ENCODE peak calls at places on chromosome 16, in ten cellular contexts. J is midbrain, M is GOT3, G is GM20000, T is heart left ventricle, E is NCI-H1092, N is mucosa of gallbladder, C is adipocyte, D is amniotic stem cell, F is kidney glomerular epithelial cell. O is an unnamed sample.

GRCh38 chr16:87978127-87978526 is 26.9 kb downstream of the BANP start:
- DNase-seq in M (no peak), D (no peak), T (no peak), N (no peak), G (no peak), E (no peak), J (no peak), C (no peak), F (no peak), O (no peak)

GRCh38 chr16:53605356-53605755 is 98.3 kb downstream of the RPGRIP1L start:
- DNase-seq in M (no peak), T (no peak), G (no peak), J (no peak), C (no peak), E (no peak), F (no peak), D (no peak), N (no peak), O (no peak)

GRCh38 chr16:67163903-67164558 is 514 bp upstream of the HSF4 start:
- DNase-seq in F (no peak), D (no peak), T (peak), E (no peak), N (no peak), G (no peak), J (peak), M (no peak), C (peak), O (no peak)

GRCh38 chr16:82801361-82801760 is 174.6 kb downstream of the CDH13 start:
- DNase-seq in D (no peak), T (no peak), G (no peak), E (no peak), J (no peak), C (no peak), F (no peak), N (no peak), M (no peak), O (no peak)

GRCh38 chr16:67528870-67529638 is 425 bp downstream of the RIPOR1 start:
- DNase-seq in J (no peak), E (peak), G (peak), C (peak), T (peak), D (no peak), N (no peak), M (no peak), F (no peak), O (peak)

GRCh38 chr16:47028767-47029377 is 55.4 kb upstream of the DNAJA2 start:
- DNase-seq in D (no peak), T (no peak), G (no peak), J (no peak), N (no peak), E (no peak), M (no peak), F (no peak), C (no peak), O (no peak)

GRCh38 chr16:70746708-70747424 is 54.1 kb downstream of the VAC14 start:
- DNase-seq in M (peak), G (no peak), D (no peak), T (no peak), J (no peak), C (peak), E (no peak), N (peak), F (peak), O (no peak)

GRCh38 chr16:3756113-3756512 is 38.8 kb upstream of the TRAP1 start:
- DNase-seq in C (no peak), N (no peak), G (no peak), J (no peak), E (no peak), D (no peak), T (no peak), M (no peak), F (no peak), O (no peak)

GRCh38 chr16:30368122-30368791 is 2.0 kb downstream of the TBC1D10B start:
- DNase-seq in N (no peak), E (no peak), D (peak), G (no peak), F (peak), C (peak), J (no peak), M (no peak), T (no peak), O (no peak)

GRCh38 chr16:19578378-19578851 is 22.9 kb downstream of the VPS35L start:
- DNase-seq in F (no peak), C (no peak), J (peak), T (no peak), E (no peak), N (no peak), G (no peak), D (no peak), M (no peak), O (no peak)

GRCh38 chr16:58462997-58463891 is 36.7 kb upstream of the NDRG4 start:
- DNase-seq in J (no peak), D (no peak), M (no peak), T (peak), E (no peak), N (no peak), C (peak), G (peak), F (no peak), O (peak)

GRCh38 chr16:78955206-78955605 is 645.3 kb downstream of the MAF start:
- DNase-seq in D (no peak), E (no peak), M (no peak), J (no peak), G (no peak), T (no peak), C (no peak), N (no peak), F (no peak), O (no peak)

GRCh38 chr16:25269879-25270278 is 12.2 kb upstream of the ZKSCAN2 start:
- DNase-seq in C (no peak), T (no peak), J (no peak), N (no peak), G (no peak), F (no peak), M (no peak), E (no peak), D (no peak), O (no peak)

GRCh38 chr16:73067671-73068545 is 20.0 kb upstream of the ZFHX3 start:
- DNase-seq in C (no peak), D (no peak), J (no peak), T (no peak), G (no peak), N (no peak), M (no peak), F (no peak), E (no peak), O (no peak)

GRCh38 chr16:86671486-86672214 is 93.3 kb downstream of the FOXL1 start:
- DNase-seq in F (peak), M (no peak), E (no peak), C (no peak), N (no peak), T (no peak), G (no peak), D (no peak), J (no peak), O (no peak)

GRCh38 chr16:66228791-66229190 is 137.7 kb upstream of the CDH5 start:
- DNase-seq in N (no peak), G (no peak), J (no peak), D (no peak), F (no peak), E (no peak), T (no peak), C (peak), M (no peak), O (no peak)

GRCh38 chr16:1527836-1528811 is 5.3 kb upstream of the TMEM204 start:
- DNase-seq in E (no peak), M (no peak), T (peak), N (no peak), F (no peak), D (no peak), G (no peak), C (no peak), J (no peak), O (no peak)

GRCh38 chr16:75486014-75486404 is 9.2 kb downstream of the CHST6 start:
- DNase-seq in J (no peak), M (no peak), G (peak), D (no peak), N (no peak), E (no peak), C (no peak), F (no peak), T (no peak), O (peak)

GRCh38 chr16:15055141-15056053 is 477 bp downstream of the NTAN1 start:
- DNase-seq in J (peak), E (no peak), M (no peak), F (no peak), N (no peak), T (peak), G (peak), D (no peak), C (peak), O (no peak)

GRCh38 chr16:6524501-6524900 is 808.1 kb upstream of the RBFOX1 start:
- DNase-seq in F (no peak), C (no peak), M (no peak), N (no peak), G (no peak), T (no peak), J (no peak), E (no peak), D (no peak), O (no peak)

GRCh38 chr16:86951831-86952598 is 365.2 kb downstream of the C16orf95 start:
- DNase-seq in F (peak), E (no peak), N (no peak), J (no peak), D (peak), T (no peak), G (no peak), M (peak), C (peak), O (no peak)

GRCh38 chr16:55567382-55567781 is 898 bp downstream of the CAPNS2 start:
- DNase-seq in J (no peak), T (no peak), G (no peak), F (no peak), D (no peak), E (no peak), C (peak), M (no peak), N (no peak), O (no peak)

GRCh38 chr16:12323007-12323699 is 346.6 kb downstream of the SNX29 start:
- DNase-seq in F (no peak), T (no peak), D (no peak), J (no peak), G (no peak), N (no peak), M (no peak), E (no peak), C (no peak), O (peak)

GRCh38 chr16:57801098-57801855 is 1.0 kb downstream of the KIFC3 start:
- DNase-seq in E (no peak), G (no peak), F (peak), M (no peak), N (no peak), J (no peak), T (peak), C (peak), D (peak), O (no peak)

GRCh38 chr16:30621765-30622164 is 11.6 kb upstream of the ZNF689 start:
- DNase-seq in E (no peak), J (no peak), G (no peak), C (peak), N (no peak), F (no peak), D (peak), T (no peak), M (no peak), O (no peak)

GRCh38 chr16:17914168-17914567 is 422.4 kb downstream of the NPIPA8 start:
- DNase-seq in E (no peak), M (no peak), C (no peak), J (no peak), T (no peak), G (no peak), D (no peak), N (no peak), F (no peak), O (no peak)

GRCh38 chr16:3063617-3064389 is 1.6 kb upstream of the IL32 start:
- DNase-seq in N (no peak), M (no peak), E (no peak), T (no peak), J (no peak), G (no peak), F (no peak), D (no peak), C (no peak), O (no peak)

GRCh38 chr16:50282955-50283631 is 16.7 kb downstream of the ADCY7 start:
- DNase-seq in C (no peak), G (no peak), D (no peak), J (no peak), M (no peak), E (no peak), T (peak), F (no peak), N (no peak), O (no peak)

GRCh38 chr16:86995456-86995855 is 321.7 kb downstream of the C16orf95 start:
- DNase-seq in F (no peak), C (no peak), E (no peak), J (no peak), T (no peak), N (no peak), M (no peak), D (no peak), G (no peak), O (no peak)

GRCh38 chr16:90018297-90019200 is 707 bp downstream of the DBNDD1 start:
- DNase-seq in E (no peak), M (no peak), N (no peak), J (peak), D (no peak), C (no peak), G (no peak), F (no peak), T (peak), O (no peak)

GRCh38 chr16:57380671-57381462 is 8.6 kb downstream of the CX3CL1 start:
- DNase-seq in T (peak), C (no peak), F (no peak), E (peak), M (no peak), N (peak), D (no peak), G (no peak), J (peak), O (no peak)

GRCh38 chr16:1680361-1680760 is 2.3 kb downstream of the JPT2 start:
- DNase-seq in D (no peak), M (no peak), T (no peak), N (no peak), J (no peak), G (no peak), C (no peak), E (no peak), F (no peak), O (no peak)

GRCh38 chr16:85902366-85903155 is 3.6 kb downstream of the IRF8 start:
- DNase-seq in G (peak), N (no peak), F (no peak), M (no peak), T (no peak), D (no peak), J (no peak), E (no peak), C (no peak), O (peak)

GRCh38 chr16:66984902-66985311 is 3.5 kb upstream of the CES4A start:
- DNase-seq in M (no peak), N (no peak), F (no peak), D (no peak), G (no peak), E (no peak), T (no peak), C (no peak), J (no peak), O (no peak)

GRCh38 chr16:73202176-73202729 is 154.3 kb upstream of the ZFHX3 start:
- DNase-seq in J (no peak), T (no peak), N (peak), F (no peak), C (peak), E (no peak), G (no peak), M (no peak), D (peak), O (no peak)